ENCODE peak calls at places on chromosomes 6 and 20, in nine cellular contexts. One of them, this sample, is unnamed.

GRCh38 chr6:154164397-154164796 is 125.4 kb downstream of the OPRM1 start:
- DNase-seq in transverse colon: no peak
- DNase-seq in HepG2: no peak
- DNase-seq in upper lobe of left lung: no peak
- DNase-seq in GM12878: no peak
- DNase-seq in sigmoid colon: peak; percentile 71
- DNase-seq in K562: no peak
- DNase-seq in SK-N-SH: no peak
- DNase-seq in esophagus muscularis mucosa: no peak
- DNase-seq in this sample: no peak

GRCh38 chr6:80457044-80457933 is 350.8 kb downstream of the BCKDHB start:
- DNase-seq in transverse colon: peak; percentile 17
- DNase-seq in HepG2: no peak
- DNase-seq in upper lobe of left lung: no peak
- DNase-seq in GM12878: no peak
- DNase-seq in sigmoid colon: peak; percentile 87
- DNase-seq in K562: no peak
- DNase-seq in SK-N-SH: no peak
- DNase-seq in esophagus muscularis mucosa: no peak
- DNase-seq in this sample: peak; percentile 60

GRCh38 chr6:150249261-150249660 is 106.4 kb downstream of the PPP1R14C start:
- DNase-seq in transverse colon: no peak
- DNase-seq in HepG2: no peak
- DNase-seq in upper lobe of left lung: no peak
- DNase-seq in GM12878: no peak
- DNase-seq in sigmoid colon: no peak
- DNase-seq in K562: no peak
- DNase-seq in SK-N-SH: no peak
- DNase-seq in esophagus muscularis mucosa: no peak
- DNase-seq in this sample: no peak

GRCh38 chr6:39999006-39999867 is 65.0 kb upstream of the MOCS1 start:
- DNase-seq in transverse colon: no peak
- DNase-seq in HepG2: no peak
- DNase-seq in upper lobe of left lung: no peak
- DNase-seq in GM12878: no peak
- DNase-seq in sigmoid colon: no peak
- DNase-seq in K562: peak; percentile 85
- DNase-seq in SK-N-SH: no peak
- DNase-seq in esophagus muscularis mucosa: peak; percentile 19
- DNase-seq in this sample: no peak

GRCh38 chr6:139184050-139184826 is 49.4 kb downstream of the HECA start:
- DNase-seq in transverse colon: no peak
- DNase-seq in HepG2: no peak
- DNase-seq in upper lobe of left lung: no peak
- DNase-seq in GM12878: no peak
- DNase-seq in sigmoid colon: no peak
- DNase-seq in K562: no peak
- DNase-seq in SK-N-SH: no peak
- DNase-seq in esophagus muscularis mucosa: no peak
- DNase-seq in this sample: no peak

GRCh38 chr6:41645007-41645618 is 6.8 kb downstream of the MDFI start:
- DNase-seq in transverse colon: no peak
- DNase-seq in HepG2: no peak
- DNase-seq in upper lobe of left lung: no peak
- DNase-seq in GM12878: no peak
- DNase-seq in sigmoid colon: peak; percentile 35
- DNase-seq in K562: no peak
- DNase-seq in SK-N-SH: no peak
- DNase-seq in esophagus muscularis mucosa: no peak
- DNase-seq in this sample: no peak

GRCh38 chr6:154432533-154433476 is 76.2 kb upstream of the IPCEF1 start:
- DNase-seq in transverse colon: no peak
- DNase-seq in HepG2: no peak
- DNase-seq in upper lobe of left lung: no peak
- DNase-seq in GM12878: no peak
- DNase-seq in sigmoid colon: no peak
- DNase-seq in K562: peak; percentile 84
- DNase-seq in SK-N-SH: no peak
- DNase-seq in esophagus muscularis mucosa: no peak
- DNase-seq in this sample: no peak

GRCh38 chr6:128036808-128037570 is 136.1 kb upstream of the THEMIS start:
- DNase-seq in transverse colon: no peak
- DNase-seq in HepG2: no peak
- DNase-seq in upper lobe of left lung: no peak
- DNase-seq in GM12878: no peak
- DNase-seq in sigmoid colon: no peak
- DNase-seq in K562: no peak
- DNase-seq in SK-N-SH: no peak
- DNase-seq in esophagus muscularis mucosa: no peak
- DNase-seq in this sample: no peak

GRCh38 chr6:85498596-85499258 is 48.8 kb downstream of the NT5E start:
- DNase-seq in transverse colon: no peak
- DNase-seq in HepG2: peak; percentile 21
- DNase-seq in upper lobe of left lung: no peak
- DNase-seq in GM12878: no peak
- DNase-seq in sigmoid colon: no peak
- DNase-seq in K562: no peak
- DNase-seq in SK-N-SH: no peak
- DNase-seq in esophagus muscularis mucosa: no peak
- DNase-seq in this sample: no peak

GRCh38 chr6:20404641-20405032 is 3.0 kb downstream of the E2F3 start:
- DNase-seq in transverse colon: peak; percentile 64
- DNase-seq in HepG2: peak; percentile 85
- DNase-seq in upper lobe of left lung: no peak
- DNase-seq in GM12878: peak; percentile 56
- DNase-seq in sigmoid colon: no peak
- DNase-seq in K562: peak; percentile 91
- DNase-seq in SK-N-SH: peak; percentile 69
- DNase-seq in esophagus muscularis mucosa: no peak
- DNase-seq in this sample: no peak

DNA sequence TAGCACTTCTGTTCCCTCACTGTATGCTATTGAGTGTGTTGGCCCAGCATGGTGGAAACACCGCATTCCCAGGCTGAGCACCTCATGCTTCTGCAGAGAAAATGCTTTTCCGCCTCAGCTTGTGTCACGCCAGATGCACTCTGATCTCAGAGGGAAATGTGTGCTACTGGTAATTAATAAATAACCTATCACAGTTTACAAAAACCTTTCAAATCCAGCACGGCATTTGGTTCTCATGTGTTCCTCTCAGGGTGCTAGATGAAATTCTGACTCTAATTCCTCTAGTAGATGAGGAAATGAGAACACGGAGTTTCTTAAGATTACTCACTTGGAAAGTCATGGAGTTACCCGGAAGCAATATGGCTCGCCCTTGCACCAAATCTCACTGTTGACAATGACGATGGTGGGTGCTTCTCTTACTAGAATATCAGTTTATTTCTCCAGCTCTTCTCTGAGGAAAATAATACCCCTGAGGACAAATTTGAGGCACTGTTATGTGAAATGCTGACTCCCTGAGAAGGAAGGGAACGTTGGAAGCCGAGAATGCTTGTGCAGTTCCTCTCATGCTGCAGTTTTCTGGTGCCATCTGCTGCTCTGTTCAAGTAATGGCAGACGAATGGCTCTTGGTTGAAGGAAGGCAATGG is 116.6 kb downstream of the RNF144B start:
- DNase-seq in transverse colon: peak; percentile 50
- DNase-seq in HepG2: peak; percentile 80
- DNase-seq in upper lobe of left lung: no peak
- DNase-seq in GM12878: peak; percentile 35
- DNase-seq in sigmoid colon: peak; percentile 78
- DNase-seq in K562: peak; percentile 73
- DNase-seq in SK-N-SH: peak; percentile 52
- DNase-seq in esophagus muscularis mucosa: peak; percentile 92
- DNase-seq in this sample: peak; percentile 55
- H3K4me3 ChIP-seq in transverse colon: peak overlapping the region; percentile 37
- H3K4me3 ChIP-seq in HepG2: peak overlapping the region; percentile 63
- H3K4me3 ChIP-seq in upper lobe of left lung: peak overlapping the region; percentile 36
- H3K4me3 ChIP-seq in GM12878: no peak overlapping the region
- H3K4me3 ChIP-seq in sigmoid colon: peak overlapping the region; percentile 27
- H3K4me3 ChIP-seq in K562: peak overlapping the region; percentile 5
- H3K4me3 ChIP-seq in SK-N-SH: peak overlapping the region; percentile 9
- H3K4me3 ChIP-seq in esophagus muscularis mucosa: peak overlapping the region; percentile 41
- H3K4me3 ChIP-seq in this sample: peak overlapping the region; percentile 36

GRCh38 chr20:59182401-59183044 is 18.9 kb downstream of the ZNF831 start:
- DNase-seq in transverse colon: no peak
- DNase-seq in HepG2: no peak
- DNase-seq in upper lobe of left lung: no peak
- DNase-seq in GM12878: no peak
- DNase-seq in sigmoid colon: no peak
- DNase-seq in K562: no peak
- DNase-seq in SK-N-SH: no peak
- DNase-seq in esophagus muscularis mucosa: peak; percentile 62
- DNase-seq in this sample: no peak
- TF ChIP-seq POLR2AphosphoS5 in transverse colon: no peak
- TF ChIP-seq POLR2AphosphoS5 in HepG2: no peak
- TF ChIP-seq POLR2AphosphoS5 in upper lobe of left lung: no peak
- TF ChIP-seq POLR2AphosphoS5 in GM12878: no peak
- TF ChIP-seq POLR2AphosphoS5 in sigmoid colon: no peak
- TF ChIP-seq POLR2AphosphoS5 in K562: no peak
- TF ChIP-seq POLR2AphosphoS5 in SK-N-SH: no peak
- TF ChIP-seq POLR2AphosphoS5 in esophagus muscularis mucosa: no peak
- TF ChIP-seq POLR2AphosphoS5 in this sample: no peak

GRCh38 chr6:101761124-101761601 is 367.7 kb downstream of the GRIK2 start:
- DNase-seq in transverse colon: no peak
- DNase-seq in HepG2: no peak
- DNase-seq in upper lobe of left lung: no peak
- DNase-seq in GM12878: no peak
- DNase-seq in sigmoid colon: no peak
- DNase-seq in K562: no peak
- DNase-seq in SK-N-SH: no peak
- DNase-seq in esophagus muscularis mucosa: no peak
- DNase-seq in this sample: no peak
- TF ChIP-seq EP300 in transverse colon: no peak
- TF ChIP-seq EP300 in HepG2: no peak
- TF ChIP-seq EP300 in upper lobe of left lung: no peak
- TF ChIP-seq EP300 in GM12878: no peak
- TF ChIP-seq EP300 in sigmoid colon: no peak
- TF ChIP-seq EP300 in K562: no peak
- TF ChIP-seq EP300 in SK-N-SH: no peak
- TF ChIP-seq EP300 in esophagus muscularis mucosa: no peak
- TF ChIP-seq EP300 in this sample: no peak

DNA sequence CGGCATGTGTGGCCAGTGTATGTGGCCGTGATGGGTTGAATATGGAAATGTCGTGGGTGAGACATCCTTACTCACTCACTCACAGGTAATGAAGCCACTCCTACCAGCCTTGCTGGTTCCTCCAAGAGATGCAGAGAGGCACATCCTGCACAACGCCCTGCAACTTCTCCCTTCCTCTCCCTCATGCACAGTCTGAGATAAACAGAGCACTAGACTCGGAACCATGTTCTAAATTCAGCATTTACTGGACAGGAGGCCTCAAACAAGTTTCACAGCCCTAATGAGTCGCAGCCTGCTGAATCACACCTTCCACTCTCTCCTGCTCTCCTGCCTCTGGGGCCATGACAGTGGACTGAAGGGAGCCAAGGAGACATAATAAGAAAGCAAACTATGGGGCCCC is 91.2 kb downstream of the ISM1 start:
- DNase-seq in transverse colon: no peak
- DNase-seq in HepG2: no peak
- DNase-seq in upper lobe of left lung: no peak
- DNase-seq in GM12878: no peak
- DNase-seq in sigmoid colon: no peak
- DNase-seq in K562: no peak
- DNase-seq in SK-N-SH: no peak
- DNase-seq in esophagus muscularis mucosa: no peak
- DNase-seq in this sample: no peak
- H3K4me3 ChIP-seq in transverse colon: no peak overlapping the region
- H3K4me3 ChIP-seq in HepG2: no peak overlapping the region
- H3K4me3 ChIP-seq in upper lobe of left lung: no peak overlapping the region
- H3K4me3 ChIP-seq in GM12878: no peak overlapping the region
- H3K4me3 ChIP-seq in sigmoid colon: no peak overlapping the region
- H3K4me3 ChIP-seq in K562: no peak overlapping the region
- H3K4me3 ChIP-seq in SK-N-SH: no peak overlapping the region
- H3K4me3 ChIP-seq in esophagus muscularis mucosa: no peak overlapping the region
- H3K4me3 ChIP-seq in this sample: no peak overlapping the region

GRCh38 chr20:25047766-25048165 is 10.2 kb downstream of the ACSS1 start:
- DNase-seq in transverse colon: peak; percentile 6
- DNase-seq in HepG2: no peak
- DNase-seq in upper lobe of left lung: no peak
- DNase-seq in GM12878: no peak
- DNase-seq in sigmoid colon: peak; percentile 54
- DNase-seq in K562: no peak
- DNase-seq in SK-N-SH: no peak
- DNase-seq in esophagus muscularis mucosa: no peak
- DNase-seq in this sample: peak; percentile 69

GRCh38 chr20:25050082-25050481 is 7.9 kb downstream of the ACSS1 start:
- DNase-seq in transverse colon: no peak
- DNase-seq in HepG2: no peak
- DNase-seq in upper lobe of left lung: no peak
- DNase-seq in GM12878: no peak
- DNase-seq in sigmoid colon: no peak
- DNase-seq in K562: no peak
- DNase-seq in SK-N-SH: no peak
- DNase-seq in esophagus muscularis mucosa: no peak
- DNase-seq in this sample: peak; percentile 14

GRCh38 chr20:25046736-25047666 is 10.9 kb downstream of the ACSS1 start:
- DNase-seq in transverse colon: peak; percentile 3
- DNase-seq in HepG2: no peak
- DNase-seq in upper lobe of left lung: no peak
- DNase-seq in GM12878: no peak
- DNase-seq in sigmoid colon: peak; percentile 58
- DNase-seq in K562: no peak
- DNase-seq in SK-N-SH: no peak
- DNase-seq in esophagus muscularis mucosa: no peak
- DNase-seq in this sample: no peak

GRCh38 chr20:25049261-25050060 is 8.5 kb downstream of the ACSS1 start:
- DNase-seq in transverse colon: peak; percentile 4
- DNase-seq in HepG2: no peak
- DNase-seq in upper lobe of left lung: no peak
- DNase-seq in GM12878: no peak
- DNase-seq in sigmoid colon: peak; percentile 68
- DNase-seq in K562: no peak
- DNase-seq in SK-N-SH: no peak
- DNase-seq in esophagus muscularis mucosa: no peak
- DNase-seq in this sample: peak; percentile 25

DNA sequence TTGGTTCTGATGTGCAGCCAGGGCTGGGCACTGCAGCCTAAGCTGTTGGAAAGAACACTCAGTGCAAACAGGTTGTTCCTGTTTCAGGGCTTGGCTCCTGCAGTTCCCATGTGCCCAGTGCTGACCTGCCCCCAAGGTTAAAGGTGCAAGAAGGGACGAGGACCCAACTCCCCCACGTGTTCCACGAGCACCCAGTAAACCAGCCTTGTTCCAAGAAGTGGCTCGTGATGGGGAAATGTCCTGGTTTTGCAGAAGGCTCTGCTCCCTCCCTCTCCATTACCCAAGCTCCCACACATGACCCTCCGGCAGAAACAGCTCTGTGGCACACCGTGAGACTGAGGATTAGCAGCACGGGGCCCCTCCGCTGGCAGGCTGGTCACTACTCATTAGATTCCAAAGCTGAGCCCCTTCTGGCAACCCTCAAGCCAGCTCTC is 9.4 kb downstream of the ACSS1 start:
- DNase-seq in transverse colon: peak; percentile 7
- DNase-seq in HepG2: no peak
- DNase-seq in upper lobe of left lung: no peak
- DNase-seq in GM12878: no peak
- DNase-seq in sigmoid colon: peak; percentile 51
- DNase-seq in K562: no peak
- DNase-seq in SK-N-SH: no peak
- DNase-seq in esophagus muscularis mucosa: no peak
- DNase-seq in this sample: peak; percentile 78
- TF ChIP-seq POLR2AphosphoS5 in transverse colon: no peak
- TF ChIP-seq POLR2AphosphoS5 in HepG2: no peak
- TF ChIP-seq POLR2AphosphoS5 in upper lobe of left lung: peak; percentile 9
- TF ChIP-seq POLR2AphosphoS5 in GM12878: no peak
- TF ChIP-seq POLR2AphosphoS5 in sigmoid colon: no peak
- TF ChIP-seq POLR2AphosphoS5 in K562: no peak
- TF ChIP-seq POLR2AphosphoS5 in SK-N-SH: no peak
- TF ChIP-seq POLR2AphosphoS5 in esophagus muscularis mucosa: peak; percentile 14
- TF ChIP-seq POLR2AphosphoS5 in this sample: no peak

This sample was measured in stomach.